ENCODE peak calls at places on chromosomes 16 and 17, in five cellular contexts. X, M, Y, B and O are unnamed samples.

GRCh38 chr17:36972186-36972686 is 23.5 kb downstream of the AATF start:
- DNase-seq in X (no peak), M (no peak), Y (no peak), B (no peak), O (no peak)

GRCh38 chr16:4094138-4094773 is 22.0 kb downstream of the ADCY9 start:
- DNase-seq in X (no peak), M (no peak), Y (no peak), B (no peak), O (no peak)

GRCh38 chr17:38982858-38983746 is 15.9 kb upstream of the FBXO47 start:
- DNase-seq in X (no peak), M (peak; percentile 56), Y (peak; percentile 65), B (peak; percentile 44), O (peak; percentile 38)

GRCh38 chr16:19991614-19992013 is 82.1 kb downstream of the GPR139 start:
- DNase-seq in X (no peak), M (no peak), Y (no peak), B (no peak), O (no peak)

GRCh38 chr17:8004899-8005298 is 2.5 kb downstream of the GUCY2D start:
- DNase-seq in X (no peak), M (no peak), Y (peak; percentile 40), B (no peak), O (no peak)

GRCh38 chr16:75052481-75053211 is 53.8 kb downstream of the ZNRF1 start:
- DNase-seq in X (no peak), M (no peak), Y (no peak), B (no peak), O (no peak)

GRCh38 chr17:16987830-16988601 is 16.1 kb upstream of the TNFRSF13B start:
- DNase-seq in X (peak; percentile 62), M (no peak), Y (peak; percentile 52), B (peak; percentile 64), O (peak; percentile 39)

GRCh38 chr17:48047113-48047740 is 932 bp upstream of the NFE2L1 start:
- DNase-seq in X (peak; percentile 54), M (no peak), Y (no peak), B (no peak), O (no peak)

GRCh38 chr17:45341389-45342158 is 24.8 kb upstream of the MAP3K14 start:
- DNase-seq in X (peak; percentile 85), M (no peak), Y (peak; percentile 43), B (peak; percentile 24), O (peak; percentile 48)

GRCh38 chr17:67602974-67603373 is 114.8 kb upstream of the NOL11 start:
- DNase-seq in X (peak; percentile 69), M (no peak), Y (peak; percentile 15), B (peak; percentile 48), O (peak; percentile 45)

GRCh38 chr17:71699907-71700306 is 420.9 kb upstream of the SOX9 start:
- DNase-seq in X (no peak), M (no peak), Y (no peak), B (no peak), O (no peak)

GRCh38 chr16:69924041-69924775 is 26.9 kb upstream of the CLEC18A start:
- DNase-seq in X (no peak), M (no peak), Y (no peak), B (no peak), O (no peak)

GRCh38 chr17:69818467-69818866 is 256.6 kb upstream of the KCNJ16 start:
- DNase-seq in X (no peak), M (no peak), Y (no peak), B (no peak), O (no peak)

GRCh38 chr17:9200197-9200662 is 178.9 kb downstream of the NTN1 start:
- DNase-seq in X (no peak), M (no peak), Y (no peak), B (no peak), O (no peak)

GRCh38 chr17:11511696-11512095 is 86.6 kb upstream of the DNAH9 start:
- DNase-seq in X (peak; percentile 44), M (no peak), Y (no peak), B (peak; percentile 66), O (peak; percentile 1)

GRCh38 chr16:1979271-1980025 is 1.8 kb downstream of the NOXO1 start:
- DNase-seq in X (peak; percentile 64), M (no peak), Y (peak; percentile 69), B (peak; percentile 76), O (peak; percentile 54)

GRCh38 chr17:57370051-57370581 is 113.8 kb downstream of the MSI2 start:
- DNase-seq in X (no peak), M (no peak), Y (peak; percentile 85), B (peak; percentile 46), O (no peak)

GRCh38 chr16:81446318-81447275 is 2.0 kb downstream of the CMIP start:
- DNase-seq in X (no peak), M (no peak), Y (peak; percentile 68), B (no peak), O (peak; percentile 34)